ENCODE peak calls at places on chromosomes 16 and 17, in nine cellular contexts. H, X, G, F, W, D, J, U and L are unnamed samples.

GRCh38 chr17:491086-492014 is 138.7 kb upstream of the RPH3AL start:
- DNase-seq in H (peak; percentile 66), X (peak; percentile 69), G (no peak), F (no peak), W (no peak), D (peak; percentile 73), J (peak; percentile 65), U (no peak), L (no peak)

GRCh38 chr17:71926746-71927398 is 193.9 kb upstream of the SOX9 start:
- DNase-seq in H (no peak), X (no peak), G (peak; percentile 21), F (peak; percentile 74), W (no peak), D (no peak), J (no peak), U (no peak), L (no peak)

GRCh38 chr16:20868890-20869289 is 31.3 kb downstream of the DCUN1D3 start:
- DNase-seq in H (peak; percentile 92), X (peak; percentile 57), G (peak; percentile 78), F (no peak), W (no peak), D (peak; percentile 85), J (peak; percentile 84), U (no peak), L (peak; percentile 24)

GRCh38 chr17:13128676-13129075 is 110.8 kb upstream of the ELAC2 start:
- DNase-seq in H (no peak), X (no peak), G (no peak), F (no peak), W (no peak), D (no peak), J (no peak), U (no peak), L (no peak)

GRCh38 chr16:13351222-13351621 is 449.8 kb downstream of the SHISA9 start:
- DNase-seq in H (no peak), X (no peak), G (no peak), F (no peak), W (no peak), D (no peak), J (no peak), U (no peak), L (no peak)

GRCh38 chr16:12255473-12255872 is 278.9 kb downstream of the SNX29 start:
- DNase-seq in H (no peak), X (peak; percentile 44), G (no peak), F (no peak), W (no peak), D (no peak), J (no peak), U (no peak), L (no peak)

GRCh38 chr16:55508941-55509920 is at the start of gene LPCAT2:
- DNase-seq in H (peak; percentile 90), X (peak; percentile 84), G (peak; percentile 73), F (peak; percentile 52), W (peak; percentile 71), D (peak; percentile 91), J (peak; percentile 90), U (peak; percentile 96), L (no peak)

GRCh38 chr17:37713028-37713431 is 31.8 kb downstream of the HNF1B start:
- DNase-seq in H (no peak), X (no peak), G (no peak), F (no peak), W (no peak), D (no peak), J (no peak), U (no peak), L (no peak)

GRCh38 chr16:14057878-14058382 is 13.2 kb upstream of the MRTFB start:
- DNase-seq in H (no peak), X (no peak), G (no peak), F (no peak), W (no peak), D (peak; percentile 61), J (no peak), U (no peak), L (peak; percentile 12)

GRCh38 chr16:82629441-82630027 is 2.8 kb downstream of the CDH13 start:
- DNase-seq in H (no peak), X (peak; percentile 34), G (no peak), F (peak; percentile 44), W (no peak), D (peak; percentile 61), J (no peak), U (peak; percentile 93), L (no peak)

GRCh38 chr17:18033442-18034099 is 5.4 kb downstream of the ATPAF2 start:
- DNase-seq in H (no peak), X (peak; percentile 87), G (peak; percentile 42), F (peak; percentile 65), W (peak; percentile 80), D (peak; percentile 91), J (peak; percentile 33), U (peak; percentile 91), L (no peak)

GRCh38 chr17:77555110-77555509 is 403.4 kb upstream of the TNRC6C start:
- DNase-seq in H (no peak), X (no peak), G (peak; percentile 28), F (no peak), W (no peak), D (no peak), J (no peak), U (no peak), L (no peak)

DNA sequence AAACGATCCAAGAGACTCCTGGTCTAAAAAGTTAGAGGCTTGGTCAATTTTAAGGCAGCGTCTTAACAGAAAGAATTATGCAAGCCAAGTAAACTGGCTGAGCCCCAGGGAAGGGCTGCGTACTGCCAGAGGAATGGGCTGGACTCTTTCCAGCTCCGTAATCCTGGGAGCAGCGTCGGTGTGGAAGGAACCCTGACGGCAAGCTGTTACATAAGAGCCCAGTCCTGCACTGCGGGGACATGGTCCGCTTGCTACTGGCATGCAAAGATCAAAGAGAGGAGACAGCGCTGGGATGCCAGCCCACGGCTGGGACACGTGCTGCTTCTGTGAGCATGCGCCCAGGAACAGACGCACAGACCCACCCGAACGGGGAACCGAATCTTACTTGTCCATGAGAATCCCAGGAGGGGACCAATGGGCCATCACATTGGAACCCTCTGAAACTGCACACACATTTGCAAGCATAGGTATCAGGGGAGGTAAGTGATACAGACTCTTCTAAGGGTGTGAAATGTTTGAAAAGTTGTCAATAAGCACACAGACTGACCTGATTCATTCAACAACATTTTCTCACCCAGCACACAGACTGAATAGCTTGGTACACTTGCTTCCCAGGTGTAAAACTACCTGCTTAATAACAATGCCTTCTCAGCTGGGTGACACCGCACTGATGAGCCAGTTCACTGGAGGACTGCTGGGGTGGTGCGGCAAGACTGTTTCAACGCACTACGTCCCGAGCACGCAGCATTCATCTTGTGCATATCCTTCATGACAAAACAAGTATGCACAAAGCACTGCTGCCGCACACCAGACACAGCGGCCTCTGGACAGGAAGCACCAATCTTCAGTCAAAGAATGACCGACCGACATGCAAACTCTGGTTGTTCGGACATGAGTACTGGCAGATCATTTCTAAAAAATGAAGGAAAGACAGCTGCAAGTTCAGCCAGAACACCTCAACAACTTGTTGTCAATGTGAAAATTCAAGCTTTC is 94.9 kb downstream of the ANKRD11 start:
- DNase-seq in H (peak; percentile 79), X (peak; percentile 98), G (peak; percentile 93), F (peak; percentile 96), W (no peak), D (peak; percentile 99), J (peak; percentile 94), U (no peak), L (peak; percentile 83)
- H3K36me3 ChIP-seq in H (no peaks in the 10 kb centered on the region), X (peaks cover 3% of the 10 kb centered on the region), G (no peaks in the 10 kb centered on the region), F (no peaks in the 10 kb centered on the region), W (no peaks in the 10 kb centered on the region), D (no peaks in the 10 kb centered on the region), J (no peaks in the 10 kb centered on the region), U (peaks cover 2% of the 10 kb centered on the region), L (no peaks in the 10 kb centered on the region)

DNA sequence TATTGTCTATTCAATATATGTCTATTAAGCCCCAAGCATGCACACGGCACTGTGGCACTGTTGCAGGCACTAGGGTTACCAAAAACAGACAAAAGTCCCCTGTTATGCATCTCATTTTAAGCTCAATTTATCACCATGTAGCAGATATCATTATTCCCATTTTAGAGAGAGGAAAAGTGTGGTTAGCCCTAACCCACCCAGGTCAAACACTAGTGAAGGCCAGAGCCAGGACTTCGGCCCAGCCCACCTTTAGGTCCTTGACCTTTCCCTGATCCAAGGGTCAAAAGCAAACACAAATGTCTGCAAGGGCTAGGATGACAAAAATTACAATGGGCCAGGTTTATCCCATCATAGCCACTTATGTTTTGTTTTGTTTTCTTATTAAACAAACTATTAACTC is 130.3 kb upstream of the NUDT7 start:
- DNase-seq in H (no peak), X (no peak), G (no peak), F (no peak), W (no peak), D (no peak), J (no peak), U (no peak), L (no peak)
- H3K36me3 ChIP-seq in H (no peaks in the 10 kb centered on the region), X (no peaks in the 10 kb centered on the region), G (no peaks in the 10 kb centered on the region), F (no peaks in the 10 kb centered on the region), W (no peaks in the 10 kb centered on the region), D (no peaks in the 10 kb centered on the region), J (no peaks in the 10 kb centered on the region), U (no peaks in the 10 kb centered on the region), L (no peaks in the 10 kb centered on the region)

DNA sequence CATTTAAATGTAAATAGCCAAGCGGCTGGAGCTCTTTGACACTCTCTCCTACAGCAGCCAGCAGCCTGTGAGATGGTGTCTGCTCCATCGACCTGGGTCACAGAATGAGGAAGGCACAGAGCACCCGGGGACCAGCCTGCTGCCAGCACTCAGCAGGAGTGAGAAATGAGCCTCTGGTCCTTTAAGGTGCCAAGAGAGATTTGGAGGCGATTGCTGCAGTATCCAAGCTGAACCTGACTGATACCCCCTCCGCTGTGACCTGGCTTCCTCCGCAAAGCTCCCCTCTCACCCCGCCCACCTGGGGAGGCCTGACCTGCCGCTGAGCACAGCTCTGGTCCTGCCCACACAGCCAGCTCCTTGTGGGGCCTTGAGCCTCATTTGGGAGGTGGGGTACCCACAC is 7.7 kb downstream of the ATP2A3 start:
- DNase-seq in H (no peak), X (no peak), G (no peak), F (no peak), W (no peak), D (no peak), J (no peak), U (no peak), L (no peak)
- H3K36me3 ChIP-seq in H (no peaks in the 10 kb centered on the region), X (no peaks in the 10 kb centered on the region), G (no peaks in the 10 kb centered on the region), F (no peaks in the 10 kb centered on the region), W (no peaks in the 10 kb centered on the region), D (no peaks in the 10 kb centered on the region), J (no peaks in the 10 kb centered on the region), U (no peaks in the 10 kb centered on the region), L (no peaks in the 10 kb centered on the region)

GRCh38 chr17:74769856-74770497 is 6.2 kb downstream of the NAT9 start:
- DNase-seq in H (no peak), X (no peak), G (no peak), F (no peak), W (no peak), D (no peak), J (no peak), U (no peak), L (no peak)

GRCh38 chr17:74769266-74769855 is 6.8 kb downstream of the NAT9 start:
- DNase-seq in H (no peak), X (no peak), G (no peak), F (no peak), W (no peak), D (no peak), J (no peak), U (no peak), L (no peak)

GRCh38 chr17:74771319-74771914 is 4.7 kb downstream of the NAT9 start:
- DNase-seq in H (no peak), X (no peak), G (no peak), F (no peak), W (no peak), D (no peak), J (no peak), U (no peak), L (no peak)

GRCh38 chr17:74772071-74772470 is 4.1 kb downstream of the NAT9 start:
- DNase-seq in H (no peak), X (no peak), G (no peak), F (no peak), W (no peak), D (no peak), J (no peak), U (no peak), L (no peak)

GRCh38 chr17:74770498-74771318 is 5.4 kb downstream of the NAT9 start:
- DNase-seq in H (peak; percentile 75), X (peak; percentile 24), G (peak; percentile 63), F (no peak), W (peak; percentile 41), D (peak; percentile 45), J (no peak), U (peak; percentile 77), L (no peak)
- H3K36me3 ChIP-seq in H (peaks cover 9% of the 10 kb centered on the region), X (peaks cover 35% of the 10 kb centered on the region), G (peaks cover 32% of the 10 kb centered on the region), F (peaks cover 2% of the 10 kb centered on the region), W (peaks cover 47% of the 10 kb centered on the region), D (no peaks in the 10 kb centered on the region), J (no peaks in the 10 kb centered on the region), U (peaks cover 7% of the 10 kb centered on the region), L (peaks cover 26% of the 10 kb centered on the region)